ENCODE peak calls at places on chromosomes 5 and 9, in seven cellular contexts. H is transverse colon, P is stomach, Y is esophagus squamous epithelium, J is A549, Z is prostate gland, E is endothelial cell of umbilical vein. W is an unnamed sample.
A peak's percentile ranks its signal among the peaks of the same experiment; 100 is the strongest.

GRCh38 chr9:78552802-78553201 is 255.9 kb downstream of the PSAT1 start:
- DNase-seq in J (no peak), Y (no peak), H (no peak), Z (no peak), E (no peak), P (no peak), W (no peak)

GRCh38 chr5:153520137-153520536 is 29.7 kb downstream of the GRIA1 start:
- DNase-seq in Y (no peak), E (no peak), J (no peak), H (no peak), Z (no peak), P (no peak), W (no peak)

GRCh38 chr9:137273095-137273490 is 4.4 kb upstream of the TOR4A start:
- DNase-seq in Y (no peak), Z (no peak), J (no peak), E (no peak), H (no peak), P (no peak), W (no peak)

GRCh38 chr5:3694819-3695218 is 99.2 kb downstream of the IRX1 start:
- DNase-seq in E (no peak), Y (no peak), P (no peak), Z (no peak), J (no peak), H (no peak), W (no peak)

GRCh38 chr9:20558609-20559016 is 63.7 kb downstream of the MLLT3 start:
- DNase-seq in P (no peak), Z (no peak), H (no peak), Y (no peak), J (peak; percentile 53), E (peak; percentile 23), W (no peak)

GRCh38 chr5:69271376-69271775 is 36.7 kb downstream of the CDK7 start:
- DNase-seq in Y (no peak), H (peak; percentile 23), J (no peak), E (peak; percentile 44), Z (no peak), P (no peak), W (peak; percentile 38)

GRCh38 chr5:126003309-126003708 is 419.9 kb upstream of the GRAMD2B start:
- DNase-seq in P (peak; percentile 64), E (peak; percentile 27), Z (peak; percentile 6), J (no peak), Y (no peak), H (no peak), W (no peak)

GRCh38 chr9:111743275-111743674 is 51.5 kb downstream of the SHOC1 start:
- DNase-seq in E (peak; percentile 21), Y (no peak), P (no peak), H (no peak), Z (no peak), J (peak; percentile 45), W (no peak)

GRCh38 chr9:114462791-114463190 is 42.5 kb downstream of the WHRN start:
- DNase-seq in P (no peak), Z (no peak), H (no peak), Y (no peak), E (no peak), J (no peak), W (no peak)

GRCh38 chr9:19161257-19162025 is 34.1 kb upstream of the PLIN2 start:
- DNase-seq in P (peak; percentile 50), J (peak; percentile 69), Z (peak; percentile 54), H (peak; percentile 69), E (peak; percentile 82), Y (no peak), W (peak; percentile 94)

GRCh38 chr5:64939772-64940510 is 171.2 kb downstream of the CWC27 start:
- DNase-seq in E (peak; percentile 15), J (no peak), Y (no peak), P (peak; percentile 64), Z (peak; percentile 12), H (peak; percentile 16), W (no peak)

GRCh38 chr5:78803386-78803785 is 154.8 kb upstream of the LHFPL2 start:
- DNase-seq in Y (no peak), H (peak; percentile 41), J (no peak), Z (no peak), E (no peak), P (no peak), W (no peak)

GRCh38 chr9:81841326-81841725 is 86.9 kb upstream of the SPATA31D4 start:
- DNase-seq in P (no peak), Y (no peak), J (no peak), Z (no peak), H (no peak), E (no peak), W (no peak)

GRCh38 chr5:126454081-126454480 is 30.9 kb downstream of the GRAMD2B start:
- DNase-seq in Y (no peak), Z (no peak), P (no peak), J (no peak), H (no peak), E (no peak), W (no peak)

GRCh38 chr5:166980666-166981065 is 1310.8 kb upstream of the WWC1 start:
- DNase-seq in Y (no peak), E (no peak), P (no peak), J (no peak), Z (no peak), H (no peak), W (no peak)

GRCh38 chr9:130480673-130481072 is 35.9 kb downstream of the ASS1 start:
- DNase-seq in Y (no peak), J (no peak), P (no peak), E (no peak), Z (no peak), H (no peak), W (peak; percentile 37)

GRCh38 chr5:66669086-66669861 is 73.1 kb downstream of the MAST4 start:
- DNase-seq in H (no peak), P (no peak), Y (no peak), J (no peak), E (no peak), Z (no peak), W (no peak)

GRCh38 chr5:30401479-30402058 is 791.9 kb upstream of the CDH6 start:
- DNase-seq in H (peak; percentile 9), J (no peak), Z (peak; percentile 15), P (peak; percentile 34), Y (no peak), E (no peak), W (peak; percentile 0)

GRCh38 chr9:121598167-121599000 is 53.0 kb upstream of the DAB2IP start:
- DNase-seq in Z (peak; percentile 91), E (no peak), P (peak; percentile 89), Y (no peak), H (peak; percentile 75), J (no peak), W (no peak)
- TF ChIP-seq POLR2A in Z (no peak), E (no peak), P (no peak), Y (no peak), H (no peak), J (no peak), W (no peak)

GRCh38 chr9:101200852-101201251 is 172.3 kb downstream of the PLPPR1 start:
- DNase-seq in E (no peak), P (no peak), Z (no peak), Y (no peak), H (no peak), J (no peak), W (no peak)

GRCh38 chr9:101201626-101202025 is 173.1 kb downstream of the PLPPR1 start:
- DNase-seq in H (no peak), Z (no peak), J (no peak), P (no peak), Y (no peak), E (no peak), W (no peak)
- TF ChIP-seq POLR2A in H (no peak), Z (no peak), J (no peak), P (no peak), Y (no peak), E (no peak), W (no peak)

GRCh38 chr5:96934695-96935555 is 955 bp upstream of the LNPEP start:
- DNase-seq in H (peak; percentile 95), Y (peak; percentile 82), P (peak; percentile 95), Z (peak; percentile 91), E (peak; percentile 94), J (peak; percentile 70), W (peak; percentile 97)
- TF ChIP-seq POLR2A in H (peak; percentile 77), Y (peak; percentile 32), P (no peak), Z (peak; percentile 33), E (peak; percentile 95), J (peak; percentile 73), W (peak; percentile 94)

GRCh38 chr5:140251527-140251973 is 51.4 kb downstream of the PFDN1 start:
- DNase-seq in E (peak; percentile 89), H (no peak), Z (no peak), J (peak; percentile 37), Y (no peak), P (no peak), W (no peak)
- TF ChIP-seq POLR2A in E (peak; percentile 67), H (no peak), Z (no peak), J (no peak), Y (no peak), P (no peak), W (no peak)

GRCh38 chr9:122331523-122331927 is 39.3 kb upstream of the PTGS1 start:
- DNase-seq in Y (no peak), J (no peak), E (no peak), H (no peak), Z (no peak), P (no peak), W (peak; percentile 66)

GRCh38 chr9:122334916-122335315 is 35.9 kb upstream of the PTGS1 start:
- DNase-seq in P (no peak), J (no peak), Z (no peak), E (peak; percentile 47), H (no peak), Y (no peak), W (no peak)

GRCh38 chr9:122332083-122332482 is 38.7 kb upstream of the PTGS1 start:
- DNase-seq in P (no peak), J (no peak), H (no peak), Z (no peak), E (peak; percentile 83), Y (no peak), W (peak; percentile 97)

GRCh38 chr9:122332643-122333042 is 38.2 kb upstream of the PTGS1 start:
- DNase-seq in J (no peak), E (no peak), Y (no peak), Z (no peak), P (no peak), H (no peak), W (peak; percentile 63)

GRCh38 chr9:122333169-122333808 is 37.5 kb upstream of the PTGS1 start:
- DNase-seq in Y (no peak), E (no peak), Z (no peak), J (no peak), H (no peak), P (no peak), W (no peak)
- TF ChIP-seq POLR2A in Y (no peak), E (no peak), Z (no peak), J (no peak), H (no peak), P (no peak), W (no peak)